ENCODE peak calls at places on chromosomes 11 and 22, in ten cellular contexts. J, S, I, P, L, G, A, V, X and K are unnamed samples.

GRCh38 chr11:134020598-134020997 is 48.3 kb upstream of the JAM3 start:
- DNase-seq in L (no peak), A (no peak), P (no peak), S (no peak), J (no peak), I (no peak), V (no peak), G (no peak), X (no peak), K (no peak)

GRCh38 chr11:62444271-62444833 is 25.5 kb downstream of the SCGB1A1 start:
- DNase-seq in S (peak), X (peak), V (no peak), A (peak), P (peak), I (no peak), J (peak), L (no peak), G (peak), K (peak)

GRCh38 chr11:124884340-124884739 is 13.3 kb downstream of the ROBO4 start:
- DNase-seq in X (no peak), P (no peak), L (no peak), A (no peak), J (no peak), G (no peak), I (no peak), V (no peak), S (no peak), K (no peak)

GRCh38 chr22:31820655-31821054 is 66.8 kb downstream of the DEPDC5 start:
- DNase-seq in L (no peak), J (no peak), X (no peak), P (no peak), I (no peak), V (no peak), G (no peak), S (no peak), A (no peak), K (no peak)

GRCh38 chr11:116557261-116557660 is 215.5 kb downstream of the BUD13 start:
- DNase-seq in A (no peak), V (no peak), S (no peak), L (no peak), J (no peak), I (no peak), X (no peak), G (no peak), P (no peak), K (no peak)

GRCh38 chr11:31995525-31996123 is 95.2 kb upstream of the RCN1 start:
- DNase-seq in G (no peak), I (peak), J (no peak), L (no peak), V (no peak), A (peak), X (no peak), S (peak), P (no peak), K (peak)

GRCh38 chr11:2530131-2530854 is 85.5 kb downstream of the KCNQ1 start:
- DNase-seq in I (no peak), V (no peak), L (no peak), J (no peak), P (peak), A (no peak), X (no peak), S (no peak), G (peak), K (no peak)

GRCh38 chr11:98056945-98057344 is 963.8 kb upstream of the CNTN5 start:
- DNase-seq in L (no peak), V (peak), I (no peak), P (no peak), S (no peak), J (no peak), A (no peak), G (no peak), X (no peak), K (no peak)

GRCh38 chr11:61480936-61481335 is 27.6 kb upstream of the LRRC10B start:
- DNase-seq in X (peak), V (peak), G (peak), A (peak), P (no peak), L (no peak), J (no peak), S (peak), I (no peak), K (peak)

GRCh38 chr11:128367573-128367972 is 219.8 kb downstream of the ETS1 start:
- DNase-seq in I (peak), L (no peak), X (no peak), S (no peak), V (no peak), G (no peak), J (no peak), P (no peak), A (peak), K (no peak)

GRCh38 chr22:17339095-17339693 is 30.1 kb upstream of the CECR2 start:
- DNase-seq in J (peak), G (peak), A (no peak), P (no peak), I (no peak), X (no peak), L (no peak), V (peak), S (peak), K (peak)

GRCh38 chr11:3855808-3856491 is 486 bp downstream of the STIM1 start:
- DNase-seq in S (no peak), V (peak), X (peak), I (peak), J (peak), L (no peak), G (no peak), A (peak), P (peak), K (no peak)

GRCh38 chr11:9787981-9788521 is 124.2 kb downstream of the SWAP70 start:
- DNase-seq in I (no peak), J (peak), S (peak), V (no peak), A (peak), G (peak), P (no peak), L (peak), X (no peak), K (peak)

GRCh38 chr11:73578786-73579185 is 19.1 kb downstream of the FAM168A start:
- DNase-seq in L (no peak), P (no peak), J (no peak), G (no peak), S (no peak), X (no peak), V (no peak), A (peak), I (no peak), K (no peak)

GRCh38 chr11:17077240-17077519 is 287 bp downstream of the RPS13 start:
- DNase-seq in V (no peak), L (no peak), G (no peak), J (no peak), I (no peak), P (no peak), A (no peak), X (no peak), S (peak), K (no peak)

GRCh38 chr11:82987997-82988396 is 83.7 kb downstream of the RAB30 start:
- DNase-seq in I (no peak), P (no peak), G (no peak), A (no peak), L (no peak), J (no peak), X (no peak), V (no peak), S (no peak), K (no peak)

GRCh38 chr11:33867566-33867965 is 24.3 kb downstream of the LMO2 start:
- DNase-seq in V (no peak), L (no peak), A (no peak), S (no peak), J (no peak), X (no peak), G (no peak), P (no peak), I (no peak), K (no peak)

GRCh38 chr11:83835423-83835822 is 549.3 kb upstream of the CCDC90B start:
- DNase-seq in S (no peak), X (no peak), I (no peak), V (no peak), G (no peak), J (no peak), P (no peak), L (no peak), A (peak), K (no peak)

GRCh38 chr11:134949121-134949591 is 537.1 kb upstream of the B3GAT1 start:
- DNase-seq in V (no peak), S (peak), J (peak), X (no peak), P (no peak), A (no peak), G (no peak), L (peak), I (no peak), K (peak)

GRCh38 chr11:111982532-111983186 is 42.5 kb upstream of the DLAT start:
- DNase-seq in G (no peak), J (no peak), X (peak), V (no peak), P (no peak), A (no peak), L (no peak), I (no peak), S (no peak), K (no peak)

GRCh38 chr11:106311531-106312230 is 234.2 kb downstream of the AASDHPPT start:
- DNase-seq in G (no peak), S (no peak), P (no peak), I (no peak), V (no peak), J (no peak), X (no peak), L (peak), A (no peak), K (no peak)

GRCh38 chr11:2641623-2642022 is 58.2 kb downstream of the KCNQ1OT1 start:
- DNase-seq in I (no peak), A (no peak), L (no peak), G (no peak), V (no peak), S (no peak), J (no peak), P (no peak), X (no peak), K (no peak)

GRCh38 chr22:27715078-27715477 is 86.5 kb downstream of the MN1 start:
- DNase-seq in V (no peak), J (peak), X (peak), I (no peak), P (no peak), S (peak), L (no peak), A (no peak), G (no peak), K (no peak)

GRCh38 chr11:116657842-116658825 is 114.7 kb downstream of the BUD13 start:
- DNase-seq in A (no peak), G (no peak), S (no peak), L (no peak), V (no peak), P (no peak), J (no peak), X (no peak), I (no peak), K (no peak)

GRCh38 chr11:76206327-76207081 is at the start of gene WNT11:
- DNase-seq in V (peak), L (no peak), J (peak), I (no peak), G (peak), X (peak), P (peak), A (peak), S (no peak), K (peak)

GRCh38 chr11:72231396-72232259 is 7.1 kb downstream of the INPPL1 start:
- DNase-seq in P (no peak), S (no peak), J (no peak), I (no peak), L (no peak), G (peak), V (no peak), X (no peak), A (no peak), K (no peak)

GRCh38 chr22:33519140-33519973 is 400.9 kb downstream of the LARGE1 start:
- DNase-seq in L (no peak), X (peak), G (peak), V (peak), J (no peak), A (peak), I (peak), S (peak), P (no peak), K (peak)

GRCh38 chr22:38935616-38936015 is 21.8 kb upstream of the APOBEC3A start:
- DNase-seq in S (no peak), P (no peak), L (no peak), J (no peak), X (no peak), A (no peak), V (no peak), I (no peak), G (no peak), K (no peak)

GRCh38 chr11:109071712-109072524 is 350.1 kb upstream of the C11orf87 start:
- DNase-seq in I (no peak), J (peak), S (peak), G (peak), L (no peak), A (no peak), V (no peak), P (no peak), X (no peak), K (peak)

GRCh38 chr11:134535029-134536025 is 123.3 kb upstream of the B3GAT1 start:
- DNase-seq in S (no peak), J (no peak), P (no peak), X (no peak), A (no peak), V (no peak), G (peak), L (no peak), I (no peak), K (no peak)

GRCh38 chr22:46293591-46294260 is 2.9 kb upstream of the GTSE1 start:
- DNase-seq in V (no peak), P (peak), J (peak), G (peak), A (no peak), X (no peak), I (peak), L (no peak), S (peak), K (peak)

GRCh38 chr11:37812281-37812880 is 1214.3 kb upstream of the RAG2 start:
- DNase-seq in I (no peak), S (no peak), P (peak), J (no peak), A (no peak), X (peak), V (no peak), G (no peak), L (no peak), K (no peak)

GRCh38 chr11:70082829-70083228 is 4.7 kb downstream of the ANO1 start:
- DNase-seq in I (no peak), G (no peak), S (no peak), A (no peak), X (no peak), L (no peak), P (no peak), V (no peak), J (no peak), K (no peak)
- TF ChIP-seq CTCF in I (peak), G (peak), S (peak), A (no peak), X (peak), L (peak), P (no peak), V (peak), J (no peak), K (peak)

GRCh38 chr11:57640068-57640800 is 9.5 kb downstream of the YPEL4 start:
- DNase-seq in S (no peak), X (no peak), L (no peak), V (no peak), J (no peak), I (no peak), G (no peak), A (no peak), P (no peak), K (no peak)

GRCh38 chr11:57638811-57639320 is 10.8 kb downstream of the YPEL4 start:
- DNase-seq in G (no peak), A (no peak), P (no peak), S (no peak), V (no peak), I (no peak), X (peak), J (no peak), L (no peak), K (peak)

GRCh38 chr11:57639321-57640067 is 10.2 kb downstream of the YPEL4 start:
- DNase-seq in J (no peak), V (peak), A (no peak), S (peak), L (no peak), X (peak), G (no peak), P (no peak), I (peak), K (no peak)

GRCh38 chr11:57637626-57638004 is 12.1 kb downstream of the YPEL4 start:
- DNase-seq in X (peak), P (no peak), J (no peak), I (no peak), V (no peak), L (no peak), S (no peak), G (no peak), A (no peak), K (no peak)

GRCh38 chr11:57638005-57638760 is 11.5 kb downstream of the YPEL4 start:
- DNase-seq in I (no peak), A (peak), S (peak), V (no peak), L (peak), J (no peak), G (peak), X (peak), P (no peak), K (peak)
- H3K4me3 ChIP-seq in I (no peak), A (peak), S (peak), V (no peak), L (peak), J (peak), G (peak), X (peak), P (peak), K (peak)

DNA sequence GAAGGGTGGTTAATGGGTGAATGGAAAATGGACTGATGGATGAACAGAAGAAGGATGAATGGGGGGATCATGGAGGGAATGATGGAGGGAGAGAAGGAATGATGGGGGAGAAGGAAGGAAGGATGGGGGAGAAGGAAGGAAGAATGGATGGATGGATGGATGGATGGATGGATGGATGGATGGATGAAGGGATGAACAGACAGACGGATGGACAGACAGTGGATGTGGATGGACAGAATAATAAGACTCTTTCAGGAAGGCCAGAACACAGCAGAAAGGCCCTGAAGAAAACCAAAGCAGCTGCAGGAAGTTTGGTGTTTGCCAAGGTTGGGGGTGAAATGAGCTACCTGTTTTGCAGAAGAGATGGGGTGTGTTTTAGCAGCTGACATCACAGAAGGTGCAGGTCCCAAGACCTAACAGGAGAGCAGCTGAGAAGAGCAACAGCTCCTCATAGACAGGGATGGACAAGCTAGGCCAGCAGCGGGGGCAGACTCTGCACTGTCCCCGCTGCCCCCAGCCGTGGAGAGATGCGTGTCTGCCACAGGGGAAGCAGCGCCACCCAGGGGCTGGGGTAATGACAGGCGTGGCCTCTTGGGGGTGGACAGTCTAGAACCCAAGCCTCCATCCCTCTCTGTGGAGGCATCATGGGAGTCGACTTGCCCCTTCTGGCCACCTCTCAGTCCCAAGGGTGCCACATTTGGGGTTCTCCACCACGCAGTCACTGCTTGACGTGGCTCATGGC is 17.9 kb downstream of the C1QTNF6 start:
- DNase-seq in L (no peak), P (peak), S (no peak), J (peak), A (no peak), V (no peak), X (no peak), I (no peak), G (no peak), K (no peak)
- TF ChIP-seq CTCF in L (no peak), P (no peak), S (no peak), J (no peak), A (no peak), V (no peak), X (no peak), I (peak), G (no peak), K (no peak)

GRCh38 chr11:12411806-12412727 is 34.7 kb downstream of the PARVA start:
- DNase-seq in X (peak), I (peak), L (peak), V (peak), S (peak), P (peak), A (peak), J (peak), G (peak), K (peak)

GRCh38 chr11:12416552-12416951 is 39.2 kb downstream of the PARVA start:
- DNase-seq in A (no peak), X (no peak), V (no peak), G (no peak), L (no peak), S (no peak), P (no peak), J (no peak), I (no peak), K (no peak)

GRCh38 chr11:12413141-12414055 is 36.0 kb downstream of the PARVA start:
- DNase-seq in G (no peak), L (no peak), V (no peak), X (no peak), A (no peak), S (no peak), I (no peak), J (peak), P (no peak), K (no peak)

GRCh38 chr11:12415567-12415966 is 38.2 kb downstream of the PARVA start:
- DNase-seq in J (no peak), S (no peak), G (no peak), L (no peak), I (no peak), X (no peak), P (no peak), A (no peak), V (no peak), K (no peak)

GRCh38 chr11:12414641-12415040 is 37.3 kb downstream of the PARVA start:
- DNase-seq in I (no peak), X (no peak), S (no peak), L (no peak), A (no peak), G (no peak), P (no peak), J (no peak), V (no peak), K (no peak)
- H3K4me3 ChIP-seq in I (no peak), X (no peak), S (no peak), L (no peak), A (no peak), G (no peak), P (no peak), J (no peak), V (no peak), K (no peak)

GRCh38 chr11:77413850-77414249 is 60.0 kb downstream of the PAK1 start:
- DNase-seq in I (no peak), V (peak), P (no peak), J (no peak), A (no peak), X (no peak), S (no peak), L (no peak), G (no peak), K (no peak)

GRCh38 chr11:77412814-77413213 is 61.1 kb downstream of the PAK1 start:
- DNase-seq in A (no peak), J (no peak), G (no peak), X (no peak), L (no peak), P (no peak), I (no peak), V (no peak), S (no peak), K (no peak)

GRCh38 chr11:77410076-77410827 is 63.6 kb downstream of the PAK1 start:
- DNase-seq in P (no peak), A (no peak), G (no peak), J (no peak), V (no peak), I (no peak), X (no peak), S (no peak), L (no peak), K (no peak)

GRCh38 chr11:77411238-77411637 is 62.7 kb downstream of the PAK1 start:
- DNase-seq in L (no peak), S (peak), V (no peak), G (peak), P (peak), I (no peak), X (peak), J (peak), A (peak), K (peak)

GRCh38 chr11:77411717-77412441 is 62.0 kb downstream of the PAK1 start:
- DNase-seq in V (no peak), A (peak), S (peak), X (peak), G (peak), L (peak), P (peak), J (peak), I (peak), K (peak)
- TF ChIP-seq CTCF in V (no peak), A (peak), S (no peak), X (no peak), G (no peak), L (peak), P (no peak), J (no peak), I (no peak), K (peak)